ENCODE peak calls at places on chromosomes 2 and 18, in six cellular contexts. K, S, F, N, H and T are unnamed samples.

GRCh38 chr2:212537311-212538155 is 1.1 kb downstream of the ERBB4 start:
- DNase-seq in K (no peak), S (no peak), F (peak), N (no peak), H (no peak), T (peak)

GRCh38 chr2:136384541-136385303 is 266.8 kb upstream of the CXCR4 start:
- DNase-seq in K (no peak), S (peak), F (peak), N (peak), H (peak), T (peak)

GRCh38 chr2:241315879-241316700 is at the start of gene SEPTIN2:
- DNase-seq in K (peak), S (no peak), F (peak), N (no peak), H (peak), T (no peak)

GRCh38 chr2:128452536-128453530 is 134.2 kb upstream of the HS6ST1 start:
- DNase-seq in K (no peak), S (no peak), F (peak), N (no peak), H (no peak), T (no peak)

GRCh38 chr2:230054079-230054478 is 14.6 kb downstream of the SLC16A14 start:
- DNase-seq in K (no peak), S (no peak), F (no peak), N (no peak), H (peak), T (no peak)

GRCh38 chr2:200829258-200829655 is 17.5 kb downstream of the BZW1 start:
- DNase-seq in K (no peak), S (no peak), F (no peak), N (no peak), H (no peak), T (peak)

GRCh38 chr2:201466050-201466660 is 14.6 kb downstream of the STRADB start:
- DNase-seq in K (no peak), S (peak), F (no peak), N (no peak), H (peak), T (no peak)

GRCh38 chr2:20512061-20512605 is 65.3 kb downstream of the RHOB start:
- DNase-seq in K (no peak), S (no peak), F (no peak), N (no peak), H (no peak), T (no peak)

GRCh38 chr2:144824611-144825010 is 304.7 kb upstream of the ZEB2 start:
- DNase-seq in K (no peak), S (no peak), F (no peak), N (no peak), H (no peak), T (no peak)

GRCh38 chr2:99608092-99608491 is 118.3 kb upstream of the REV1 start:
- DNase-seq in K (no peak), S (no peak), F (no peak), N (no peak), H (no peak), T (no peak)

GRCh38 chr18:8471373-8471772 is 137.9 kb upstream of the RAB12 start:
- DNase-seq in K (peak), S (no peak), F (no peak), N (no peak), H (no peak), T (no peak)

GRCh38 chr2:74865770-74866674 is 32.1 kb downstream of the HK2 start:
- DNase-seq in K (no peak), S (no peak), F (no peak), N (no peak), H (no peak), T (no peak)

GRCh38 chr2:35080231-35080905 is 1275.2 kb upstream of the CRIM1 start:
- DNase-seq in K (no peak), S (no peak), F (no peak), N (no peak), H (no peak), T (no peak)

GRCh38 chr2:86790134-86790827 is 432 bp downstream of the CD8A start:
- DNase-seq in K (no peak), S (no peak), F (no peak), N (no peak), H (no peak), T (peak)

GRCh38 chr2:135701442-135701841 is 40.2 kb upstream of the UBXN4 start:
- DNase-seq in K (no peak), S (no peak), F (no peak), N (no peak), H (peak), T (no peak)

GRCh38 chr2:120253021-120253882 is 600 bp downstream of the RALB start:
- DNase-seq in K (peak), S (peak), F (peak), N (peak), H (peak), T (peak)

GRCh38 chr2:85131116-85131515 is 2.1 kb upstream of the TCF7L1 start:
- DNase-seq in K (no peak), S (no peak), F (peak), N (no peak), H (peak), T (peak)

GRCh38 chr2:43024515-43024962 is 201.9 kb downstream of the ZFP36L2 start:
- DNase-seq in K (no peak), S (peak), F (peak), N (peak), H (peak), T (peak)

GRCh38 chr2:26300234-26300641 is 45.7 kb upstream of the SELENOI start:
- DNase-seq in K (no peak), S (peak), F (peak), N (no peak), H (peak), T (no peak)

GRCh38 chr18:49161627-49162026 is 210.9 kb upstream of the SMAD7 start:
- DNase-seq in K (no peak), S (no peak), F (no peak), N (no peak), H (peak), T (no peak)

GRCh38 chr2:9168851-9169250 is 37.8 kb upstream of the ASAP2 start:
- DNase-seq in K (no peak), S (no peak), F (no peak), N (no peak), H (no peak), T (peak)

GRCh38 chr2:196059491-196059960 is 9.1 kb downstream of the DNAH7 start:
- DNase-seq in K (no peak), S (no peak), F (no peak), N (no peak), H (no peak), T (peak)

GRCh38 chr2:46776687-46777327 is 138.8 kb downstream of the MCFD2 start:
- DNase-seq in K (peak), S (peak), F (peak), N (peak), H (peak), T (peak)

GRCh38 chr2:11177871-11178598 is 22.8 kb downstream of the SLC66A3 start:
- DNase-seq in K (no peak), S (no peak), F (no peak), N (no peak), H (peak), T (no peak)

GRCh38 chr2:55048925-55049793 is 1.1 kb downstream of the RTN4 start:
- DNase-seq in K (peak), S (peak), F (peak), N (peak), H (peak), T (peak)

GRCh38 chr2:30661173-30662107 is 145.8 kb downstream of the CAPN13 start:
- DNase-seq in K (peak), S (no peak), F (no peak), N (no peak), H (peak), T (no peak)

GRCh38 chr2:95391641-95392310 is 10.7 kb upstream of the FAHD2A start:
- DNase-seq in K (no peak), S (peak), F (no peak), N (no peak), H (no peak), T (peak)

GRCh38 chr2:48707466-48707865 is 48.1 kb downstream of the LHCGR start:
- DNase-seq in K (no peak), S (no peak), F (no peak), N (no peak), H (peak), T (no peak)

GRCh38 chr2:28128281-28128950 is 237.9 kb downstream of the BABAM2 start:
- DNase-seq in K (no peak), S (no peak), F (no peak), N (no peak), H (peak), T (no peak)

GRCh38 chr2:151315381-151315903 is 26.0 kb upstream of the NMI start:
- DNase-seq in K (no peak), S (no peak), F (peak), N (no peak), H (peak), T (no peak)
- H3K4me3 ChIP-seq in K (no peak), S (no peak), F (no peak), N (no peak), H (no peak), T (no peak)

GRCh38 chr2:227783404-227784138 is 30.1 kb upstream of the CCL20 start:
- DNase-seq in K (no peak), S (peak), F (no peak), N (no peak), H (no peak), T (no peak)
- H3K4me3 ChIP-seq in K (no peak), S (no peak), F (no peak), N (no peak), H (no peak), T (no peak)

GRCh38 chr2:40161986-40162385 is 289.9 kb downstream of the SLC8A1 start:
- DNase-seq in K (no peak), S (no peak), F (no peak), N (no peak), H (no peak), T (no peak)
- H3K4me3 ChIP-seq in K (no peak), S (no peak), F (no peak), N (no peak), H (no peak), T (no peak)

DNA sequence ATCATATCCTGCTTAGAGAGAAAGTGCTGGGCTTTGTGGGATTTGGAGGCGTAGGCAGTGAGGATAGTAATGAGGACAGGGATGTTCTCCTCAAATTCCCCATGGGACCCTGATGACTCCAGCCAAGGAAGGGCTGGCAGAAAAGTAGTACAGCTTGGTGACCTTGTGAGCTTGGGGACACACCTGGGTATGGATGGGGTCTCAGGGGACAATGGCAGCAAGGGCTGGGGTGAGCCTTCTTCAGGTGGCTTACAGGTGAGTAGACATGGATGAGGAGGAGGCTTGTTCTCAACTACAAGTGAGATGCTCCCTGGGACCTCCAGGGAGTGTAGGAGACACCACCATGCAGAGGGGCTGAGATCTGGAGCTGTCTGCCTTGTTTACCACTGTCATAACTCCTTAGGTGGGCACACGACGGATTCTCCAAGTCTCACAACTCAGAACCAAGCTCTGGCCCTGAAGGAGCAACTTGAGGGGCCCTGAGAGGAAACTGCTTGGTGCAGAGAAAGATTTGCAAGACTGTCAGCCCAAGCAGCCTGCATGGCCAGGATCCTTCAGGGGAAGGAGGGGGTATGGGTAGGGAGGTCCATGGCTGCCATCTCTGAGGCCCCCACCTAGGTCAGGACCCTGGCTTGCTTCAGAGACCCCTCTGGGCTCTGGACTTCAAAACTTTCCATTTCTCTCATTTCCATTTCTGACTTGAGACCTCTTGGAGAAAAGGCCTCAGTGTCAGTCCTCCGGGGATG is 262.8 kb downstream of the DYSF start:
- DNase-seq in K (no peak), S (no peak), F (peak), N (no peak), H (no peak), T (no peak)
- H3K4me3 ChIP-seq in K (no peak), S (no peak), F (no peak), N (no peak), H (no peak), T (no peak)

DNA sequence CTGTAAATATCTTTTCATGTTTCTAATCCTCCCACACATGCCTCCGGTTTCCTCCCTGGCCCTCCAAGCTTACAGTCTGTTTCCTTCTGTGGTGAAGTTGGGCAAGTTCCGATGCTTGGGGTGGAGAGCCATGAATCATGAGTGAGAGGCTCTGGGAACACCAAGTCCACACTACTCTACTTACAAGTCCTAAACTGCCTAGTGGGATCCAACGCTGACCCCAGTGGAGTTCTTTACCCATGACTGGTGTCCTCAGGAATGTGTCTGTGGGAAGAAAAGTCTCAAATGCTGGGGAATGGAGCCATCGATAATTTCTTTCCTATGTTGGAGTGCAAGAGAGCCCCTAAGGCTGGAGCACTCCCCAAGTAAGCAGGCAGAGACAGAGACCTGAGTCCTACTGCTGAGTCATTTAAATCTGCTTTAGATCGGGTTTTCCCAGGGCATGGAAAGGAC is 73.5 kb upstream of the KLF7 start:
- DNase-seq in K (peak), S (no peak), F (no peak), N (no peak), H (peak), T (no peak)
- H3K4me3 ChIP-seq in K (no peak), S (no peak), F (no peak), N (no peak), H (no peak), T (no peak)

GRCh38 chr2:21643180-21643579 is 519.4 kb downstream of the TDRD15 start:
- DNase-seq in K (no peak), S (no peak), F (no peak), N (no peak), H (peak), T (peak)
- H3K4me3 ChIP-seq in K (no peak), S (no peak), F (no peak), N (no peak), H (no peak), T (no peak)

DNA sequence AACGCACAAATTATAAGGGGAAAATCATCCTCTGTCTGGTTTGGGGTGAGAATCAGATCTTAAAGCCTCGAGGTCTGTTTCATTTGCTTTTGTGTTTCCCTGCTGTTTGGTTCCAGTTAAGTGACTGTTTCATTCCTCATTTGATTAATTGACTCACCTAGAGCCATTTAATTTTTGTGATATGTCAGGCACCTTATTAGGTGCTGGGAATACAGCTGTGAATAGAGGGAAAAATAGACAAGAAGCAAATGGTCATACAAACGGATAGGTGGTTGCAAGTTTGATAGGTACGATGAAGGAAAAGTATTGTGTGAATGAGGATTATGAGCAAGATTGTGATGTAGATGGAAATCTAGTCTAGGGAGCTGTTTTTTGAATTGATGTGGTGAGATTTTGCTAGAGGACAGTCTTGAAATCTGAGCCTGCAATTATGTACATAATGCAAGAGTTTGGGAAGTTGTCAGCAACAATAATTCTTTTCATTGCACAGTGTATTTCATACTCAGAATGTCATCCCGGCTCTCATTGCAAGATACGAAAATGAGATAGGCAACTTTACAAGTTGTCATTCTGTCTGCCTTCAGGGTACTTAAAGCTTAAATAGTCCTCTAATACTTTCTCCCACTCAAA is 2.2 kb downstream of the ACSL3 start:
- DNase-seq in K (no peak), S (no peak), F (no peak), N (no peak), H (no peak), T (no peak)
- H3K4me3 ChIP-seq in K (no peak), S (no peak), F (no peak), N (no peak), H (peak), T (no peak)

DNA sequence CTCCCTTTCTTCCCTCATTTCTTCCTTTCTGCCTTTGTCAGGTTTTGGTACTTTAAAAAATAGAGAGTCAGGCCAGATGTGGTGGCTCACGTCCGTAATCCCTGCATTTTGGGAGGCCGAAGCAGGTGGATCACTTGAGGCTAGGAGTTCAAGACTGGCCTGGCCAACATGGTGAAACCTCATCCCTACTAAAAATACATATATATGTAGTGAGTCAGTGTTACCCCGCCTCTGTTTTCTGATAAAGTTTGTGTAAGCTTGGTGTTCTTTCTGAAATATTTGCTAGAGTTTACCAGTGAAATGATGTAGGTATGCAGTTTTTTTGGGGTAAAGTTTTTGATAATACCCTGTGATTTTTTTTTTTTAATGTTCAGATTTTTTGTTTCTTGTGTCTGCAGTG is 58.8 kb downstream of the DGKD start:
- DNase-seq in K (no peak), S (no peak), F (no peak), N (no peak), H (peak), T (no peak)
- H3K4me3 ChIP-seq in K (no peak), S (no peak), F (no peak), N (no peak), H (no peak), T (no peak)